ENCODE peak calls at places on chromosomes 2 and 18, in nine cellular contexts. Y is Calu3, I is RWPE1, D is foreskin fibroblast, F is tibial nerve, N is neural crest cell, T is fibroblast of pulmonary artery, A is fibroblast of mammary gland, M is IMR-90. G is an unnamed sample.
A peak's percentile ranks its signal among the peaks of the same experiment; 100 is the strongest.

GRCh38 chr18:58496231-58496630 is 132.7 kb downstream of the ALPK2 start:
- DNase-seq in A (peak; percentile 90), T (no peak), N (no peak), M (no peak), F (no peak), I (no peak), Y (no peak), D (no peak), G (no peak)

GRCh38 chr2:230889911-230890601 is 25.3 kb downstream of the ITM2C start:
- DNase-seq in M (no peak), D (no peak), Y (no peak), A (no peak), N (no peak), T (no peak), F (no peak), I (no peak), G (no peak)

GRCh38 chr2:156540706-156541105 is 104.5 kb downstream of the GPD2 start:
- DNase-seq in Y (no peak), A (peak; percentile 31), N (no peak), M (peak; percentile 4), F (no peak), D (no peak), I (no peak), T (no peak), G (no peak)

GRCh38 chr2:217835931-217836881 is 166.6 kb downstream of the TNS1 start:
- DNase-seq in D (peak; percentile 82), Y (no peak), N (peak; percentile 33), M (peak; percentile 91), F (peak; percentile 57), T (peak; percentile 99), I (no peak), A (peak; percentile 97), G (peak; percentile 17)

GRCh38 chr2:20573611-20574422 is 77.1 kb downstream of the HS1BP3 start:
- DNase-seq in A (peak; percentile 96), F (peak; percentile 48), T (peak; percentile 75), D (peak; percentile 77), Y (no peak), N (no peak), I (no peak), M (peak; percentile 89), G (no peak)

GRCh38 chr2:33497177-33497787 is 20.8 kb downstream of the RASGRP3 start:
- DNase-seq in I (no peak), A (no peak), M (no peak), F (no peak), Y (no peak), T (peak; percentile 26), N (no peak), D (no peak), G (no peak)

GRCh38 chr2:158810761-158811470 is 15.8 kb downstream of the DAPL1 start:
- DNase-seq in M (no peak), Y (no peak), F (no peak), A (peak; percentile 51), D (no peak), N (no peak), T (no peak), I (no peak), G (no peak)

GRCh38 chr2:230660294-230661060 is 52.2 kb upstream of the CAB39 start:
- DNase-seq in D (no peak), T (no peak), I (no peak), M (no peak), N (no peak), A (no peak), Y (no peak), F (peak; percentile 24), G (no peak)

GRCh38 chr2:134839649-134840048 is 1.2 kb downstream of the ACMSD start:
- DNase-seq in T (no peak), F (no peak), I (no peak), N (no peak), D (no peak), Y (no peak), A (no peak), M (no peak), G (no peak)

GRCh38 chr2:138503087-138503442 is 1.5 kb downstream of the SPOPL start:
- DNase-seq in I (no peak), T (no peak), M (no peak), A (no peak), F (no peak), N (no peak), D (no peak), Y (no peak), G (peak; percentile 49)

GRCh38 chr18:54181856-54182612 is 42.4 kb downstream of the MBD2 start:
- DNase-seq in A (peak; percentile 23), D (no peak), Y (no peak), F (no peak), T (peak; percentile 42), M (peak; percentile 38), N (no peak), I (no peak), G (peak; percentile 54)

GRCh38 chr2:149735237-149735958 is 147.8 kb upstream of the MMADHC start:
- DNase-seq in N (no peak), I (no peak), Y (no peak), F (no peak), D (no peak), T (peak; percentile 75), A (no peak), M (peak; percentile 85), G (no peak)

GRCh38 chr2:60633615-60634014 is 80.2 kb upstream of the BCL11A start:
- DNase-seq in N (no peak), M (no peak), T (no peak), F (no peak), A (no peak), Y (no peak), D (no peak), I (no peak), G (no peak)

GRCh38 chr18:35136248-35136647 is 95.0 kb downstream of the MAPRE2 start:
- DNase-seq in M (no peak), T (no peak), Y (no peak), N (no peak), A (no peak), F (no peak), D (no peak), I (no peak), G (no peak)

GRCh38 chr2:209734805-209735204 is 36.8 kb upstream of the UNC80 start:
- DNase-seq in Y (no peak), N (no peak), F (no peak), T (no peak), D (no peak), M (no peak), I (peak; percentile 1), A (no peak), G (peak; percentile 7)

GRCh38 chr2:66581461-66582363 is 146.8 kb downstream of the MEIS1 start:
- DNase-seq in M (peak; percentile 63), F (no peak), I (no peak), N (peak; percentile 33), Y (no peak), T (no peak), D (no peak), A (no peak), G (peak; percentile 25)

GRCh38 chr18:49974079-49974478 is 160.7 kb upstream of the ACAA2 start:
- DNase-seq in M (no peak), D (no peak), I (no peak), A (no peak), N (no peak), F (no peak), Y (no peak), T (no peak), G (no peak)

DNA sequence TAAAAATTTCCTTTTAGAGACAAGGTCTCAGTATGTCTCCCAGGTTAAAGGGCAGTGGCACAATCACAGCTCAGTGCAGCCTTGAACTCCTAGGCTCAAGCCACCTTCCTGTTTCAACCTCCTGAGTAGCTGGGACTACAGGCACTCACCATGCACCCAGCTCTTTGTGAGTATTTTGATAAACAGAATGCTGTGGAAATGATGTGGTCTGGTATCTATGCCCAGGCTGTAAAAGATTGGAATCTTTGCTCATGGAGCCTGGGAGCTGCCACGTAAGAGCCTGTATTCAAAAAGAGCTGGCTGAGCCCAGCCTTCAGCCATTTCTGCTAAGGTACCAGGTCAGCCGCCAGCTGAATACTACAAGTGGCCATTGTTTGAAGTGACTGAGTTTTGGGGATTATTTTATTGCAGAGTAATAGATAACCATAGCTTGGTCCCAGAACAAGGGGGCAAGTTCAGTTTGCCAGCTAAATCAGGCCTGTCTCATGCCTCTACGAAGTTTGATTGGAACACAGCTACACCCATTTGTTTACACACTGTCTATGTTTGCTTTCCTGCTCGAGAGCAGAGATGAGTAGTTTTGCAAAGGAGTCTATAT is 21.3 kb upstream of the ARL5A start:
- DNase-seq in T (no peak), I (no peak), F (no peak), A (no peak), Y (no peak), M (no peak), D (no peak), N (no peak), G (no peak)
- TF ChIP-seq CTCF in T (no peak), I (no peak), F (no peak), A (no peak), Y (no peak), M (no peak), D (no peak), N (no peak), G (no peak)

DNA sequence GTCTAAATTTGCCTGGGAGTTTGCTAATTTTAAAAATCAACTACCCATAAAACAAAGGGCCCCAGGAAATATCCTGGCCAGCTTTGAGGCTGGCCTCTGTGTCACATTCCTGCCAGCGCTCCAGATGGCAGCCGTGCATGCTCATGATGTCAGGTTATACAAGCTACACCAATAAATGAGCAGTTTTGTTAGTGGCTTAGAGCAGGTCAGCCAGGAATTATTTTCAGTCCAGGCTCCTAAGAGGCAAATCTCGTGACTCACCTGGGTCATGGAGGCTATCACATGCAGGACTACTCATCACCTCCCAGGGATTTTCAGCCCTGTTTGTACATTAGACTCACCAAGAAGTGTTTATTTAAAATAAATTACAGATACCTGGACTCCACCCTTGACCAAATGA is 31.7 kb downstream of the ABHD3 start:
- DNase-seq in T (no peak), M (peak; percentile 76), D (peak; percentile 21), A (peak; percentile 62), F (no peak), Y (peak; percentile 79), I (peak; percentile 80), N (no peak), G (peak; percentile 77)
- TF ChIP-seq CTCF in T (no peak), M (no peak), D (no peak), A (no peak), F (no peak), Y (no peak), I (no peak), N (no peak), G (no peak)

DNA sequence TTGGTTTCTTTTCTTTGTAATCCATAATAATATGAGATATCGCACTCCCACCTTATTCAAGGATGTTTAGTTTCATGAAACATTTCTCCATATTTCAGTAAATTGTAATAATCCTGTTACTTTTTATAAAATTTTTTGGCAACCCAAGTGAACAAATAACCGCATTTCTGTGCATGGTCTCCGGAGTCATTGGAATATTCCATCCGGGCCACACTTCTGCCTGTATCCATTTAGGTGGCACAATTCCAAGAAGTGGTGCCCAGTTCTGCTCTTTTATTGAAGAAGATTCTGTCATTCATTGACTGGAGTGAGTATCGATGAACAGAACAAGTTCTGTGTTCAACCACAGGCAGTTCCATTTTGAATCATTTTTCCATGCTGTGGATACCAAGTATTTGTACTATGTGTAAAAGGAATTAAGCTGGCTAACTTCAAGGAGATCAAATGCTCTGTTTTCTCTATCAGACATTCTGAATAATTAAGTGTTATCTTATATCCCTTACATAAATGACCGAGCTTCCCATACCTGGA is 26.6 kb upstream of the ICOS start:
- DNase-seq in D (no peak), A (peak; percentile 16), T (no peak), F (no peak), I (no peak), N (no peak), M (no peak), Y (no peak), G (no peak)
- TF ChIP-seq CTCF in D (no peak), A (no peak), T (no peak), F (no peak), I (peak; percentile 34), N (no peak), M (no peak), Y (no peak), G (no peak)

GRCh38 chr18:13217466-13217961 is 1.0 kb upstream of the LDLRAD4 start:
- DNase-seq in Y (peak; percentile 43), I (no peak), T (peak; percentile 10), D (peak; percentile 12), M (peak; percentile 3), F (no peak), N (peak; percentile 38), A (peak; percentile 7), G (peak; percentile 27)
- TF ChIP-seq CTCF in Y (no peak), I (no peak), T (no peak), D (no peak), M (no peak), F (peak; percentile 16), N (no peak), A (no peak), G (no peak)

G was measured in epithelial cell of esophagus.